ENCODE peak calls at places on chromosomes 2 and 18, in four cellular contexts. Z, S, X and C are unnamed samples.

GRCh38 chr18:22551536-22552151 is 133.9 kb upstream of the CTAGE1 start:
- DNase-seq in S (no peak), Z (peak), X (no peak), C (no peak)

GRCh38 chr2:177296047-177296446 is 31.5 kb upstream of the NFE2L2 start:
- DNase-seq in S (no peak), X (no peak), Z (peak), C (no peak)

GRCh38 chr2:234032301-234032856 is 18.1 kb upstream of the SPP2 start:
- DNase-seq in Z (peak), X (no peak), S (no peak), C (no peak)

GRCh38 chr2:33069894-33070651 is 123.3 kb downstream of the LTBP1 start:
- DNase-seq in S (no peak), X (no peak), Z (peak), C (no peak)

GRCh38 chr18:74493689-74494088 is 2.5 kb upstream of the CNDP2 start:
- DNase-seq in Z (peak), S (no peak), X (no peak), C (peak)

GRCh38 chr18:41324020-41324791 is 630.8 kb upstream of the PIK3C3 start:
- DNase-seq in X (no peak), S (no peak), Z (no peak), C (no peak)

GRCh38 chr2:110104025-110104771 is 11.4 kb downstream of the MALL start:
- DNase-seq in Z (no peak), X (no peak), S (no peak), C (no peak)

GRCh38 chr18:48409591-48410094 is 460 bp upstream of the ZBTB7C start:
- DNase-seq in Z (no peak), S (peak), X (no peak), C (no peak)

GRCh38 chr18:54151376-54151775 is 73.1 kb downstream of the MBD2 start:
- DNase-seq in Z (no peak), S (no peak), X (no peak), C (no peak)

GRCh38 chr2:26299488-26300092 is 46.4 kb upstream of the SELENOI start:
- DNase-seq in Z (peak), X (no peak), S (no peak), C (no peak)

GRCh38 chr18:14974576-14974975 is 226.6 kb downstream of the ANKRD30B start:
- DNase-seq in S (no peak), X (no peak), Z (no peak), C (no peak)

GRCh38 chr2:20138696-20139095 is 86.2 kb downstream of the SDC1 start:
- DNase-seq in Z (no peak), X (no peak), S (no peak), C (no peak)

GRCh38 chr2:29218071-29218470 is 102.9 kb downstream of the CLIP4 start:
- DNase-seq in S (no peak), X (peak), Z (no peak), C (no peak)

GRCh38 chr2:58598171-58598570 is 357.0 kb upstream of the FANCL start:
- DNase-seq in S (no peak), X (no peak), Z (no peak), C (no peak)

GRCh38 chr2:241007880-241008710 is 9.7 kb downstream of the SNED1 start:
- DNase-seq in S (peak), Z (no peak), X (no peak), C (no peak)

GRCh38 chr2:199596549-199596948 is 138.8 kb upstream of the SATB2 start:
- DNase-seq in X (no peak), Z (peak), S (no peak), C (no peak)

GRCh38 chr2:68878753-68879152 is 7.6 kb upstream of the BMP10 start:
- DNase-seq in Z (peak), X (no peak), S (no peak), C (no peak)

GRCh38 chr2:231297108-231297908 is 98.2 kb upstream of the B3GNT7 start:
- DNase-seq in S (peak), X (peak), Z (peak), C (peak)

GRCh38 chr2:33291278-33292013 is 185.0 kb upstream of the RASGRP3 start:
- DNase-seq in Z (peak), S (no peak), X (no peak), C (no peak)

GRCh38 chr2:12251749-12252148 is 465.0 kb upstream of the TRIB2 start:
- DNase-seq in S (no peak), Z (no peak), X (no peak), C (no peak)

GRCh38 chr2:79985145-79985544 is 319.4 kb downstream of the LRRTM1 start:
- DNase-seq in S (no peak), X (no peak), Z (no peak), C (no peak)

GRCh38 chr2:200695178-200695930 is 109.5 kb downstream of the AOX1 start:
- DNase-seq in S (peak), X (no peak), Z (no peak), C (no peak)

GRCh38 chr2:226579519-226579918 is 220.1 kb downstream of the IRS1 start:
- DNase-seq in X (no peak), Z (peak), S (no peak), C (no peak)

GRCh38 chr2:240875228-240876034 is 6.8 kb downstream of the AGXT start:
- DNase-seq in Z (no peak), X (peak), S (no peak), C (no peak)

GRCh38 chr2:113175101-113175628 is 1.4 kb downstream of the PSD4 start:
- DNase-seq in X (no peak), Z (no peak), S (no peak), C (peak)

DNA sequence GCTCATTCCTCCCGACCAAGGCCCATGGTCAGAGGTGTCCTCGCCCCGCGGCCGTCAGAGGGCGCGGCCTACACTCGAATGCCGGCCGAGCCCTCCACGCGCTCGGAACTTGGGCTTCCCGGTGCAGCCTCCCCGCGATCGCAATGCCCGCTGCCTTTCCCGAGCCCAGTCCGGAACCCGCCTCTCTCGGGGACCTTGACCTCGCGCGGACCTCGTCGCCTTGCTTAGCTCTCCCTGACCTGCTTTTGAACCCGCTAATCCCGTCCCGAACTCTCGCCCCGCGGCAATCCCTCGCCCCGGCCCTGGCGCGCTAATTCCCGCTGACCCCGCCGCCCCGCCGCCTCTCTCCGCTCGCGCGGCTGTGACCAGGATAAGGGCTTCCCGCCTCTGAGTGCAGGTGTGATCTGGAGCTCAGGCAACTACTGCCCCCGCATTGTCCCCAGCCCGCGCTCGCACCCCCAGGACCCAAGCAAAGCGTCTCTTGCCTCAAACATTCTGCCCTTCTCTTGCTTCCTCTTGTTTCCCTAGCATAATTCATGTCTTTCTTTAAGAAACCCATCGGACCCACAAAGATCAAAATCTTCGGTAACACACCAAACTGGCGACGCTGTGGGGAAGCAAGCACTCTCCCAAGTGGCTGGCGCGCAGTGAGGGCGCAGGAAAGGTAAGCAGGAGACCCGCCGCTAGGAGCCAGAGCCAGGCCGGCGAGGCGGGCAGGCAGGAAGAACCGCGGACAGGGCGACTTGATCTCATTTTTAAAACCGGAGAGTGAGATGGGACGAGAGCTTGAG is 46.6 kb upstream of the ATP6V1B1 start:
- DNase-seq in X (no peak), S (no peak), Z (no peak), C (no peak)
- TF ChIP-seq CTCF in X (no peak), S (no peak), Z (no peak), C (no peak)

GRCh38 chr2:104873689-104874054 is 19.8 kb downstream of the POU3F3 start:
- DNase-seq in Z (no peak), S (no peak), X (no peak), C (no peak)
- H3K4me3 ChIP-seq in Z (no peak), S (peak), X (peak), C (peak)

DNA sequence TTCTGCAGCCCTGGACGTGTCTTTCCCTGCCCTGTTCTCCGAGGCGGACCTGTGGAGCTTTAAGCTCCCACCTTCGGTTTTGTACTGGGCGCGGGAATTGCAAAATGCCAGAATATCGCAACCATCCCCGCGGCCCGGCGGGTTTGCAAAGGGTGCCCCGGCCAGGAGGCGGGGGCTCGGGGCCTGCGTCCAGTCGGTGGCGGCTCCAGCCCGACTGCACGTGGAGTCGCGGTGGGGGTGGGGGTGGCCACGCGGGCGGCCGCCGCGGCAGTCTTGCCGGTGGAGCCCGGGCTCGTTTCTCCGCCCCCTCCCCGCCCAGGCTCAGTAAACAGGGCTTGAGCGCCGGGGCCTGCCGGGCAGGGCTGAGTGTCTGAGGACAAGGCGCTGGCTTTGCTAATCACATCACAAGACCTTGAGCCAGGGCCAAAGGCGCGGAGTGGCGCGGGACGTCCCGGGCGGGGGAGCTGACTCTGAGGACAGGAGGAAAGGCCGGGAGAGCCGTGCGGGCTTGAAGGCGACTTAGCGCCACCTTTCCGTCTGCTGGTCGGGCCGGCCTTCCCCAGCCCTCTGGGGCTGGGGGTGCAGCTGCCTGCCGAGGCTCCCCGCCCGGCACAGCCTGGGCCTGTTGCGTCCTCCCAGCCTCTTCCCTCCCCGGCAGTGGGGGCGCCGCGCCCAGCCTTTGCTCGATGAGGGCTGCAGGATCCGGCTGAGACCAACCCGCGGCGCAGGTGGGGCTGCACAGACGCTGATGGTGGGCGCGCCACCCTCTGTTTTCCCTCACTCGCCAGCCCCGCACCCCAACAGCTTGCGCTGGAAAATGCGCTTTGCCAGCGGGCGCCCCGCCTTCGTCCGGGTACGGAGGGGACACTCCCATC is 786 bp upstream of the ZFP36L2 start:
- DNase-seq in X (peak), S (peak), Z (peak), C (no peak)
- TF ChIP-seq CTCF in X (peak), S (peak), Z (no peak), C (no peak)

DNA sequence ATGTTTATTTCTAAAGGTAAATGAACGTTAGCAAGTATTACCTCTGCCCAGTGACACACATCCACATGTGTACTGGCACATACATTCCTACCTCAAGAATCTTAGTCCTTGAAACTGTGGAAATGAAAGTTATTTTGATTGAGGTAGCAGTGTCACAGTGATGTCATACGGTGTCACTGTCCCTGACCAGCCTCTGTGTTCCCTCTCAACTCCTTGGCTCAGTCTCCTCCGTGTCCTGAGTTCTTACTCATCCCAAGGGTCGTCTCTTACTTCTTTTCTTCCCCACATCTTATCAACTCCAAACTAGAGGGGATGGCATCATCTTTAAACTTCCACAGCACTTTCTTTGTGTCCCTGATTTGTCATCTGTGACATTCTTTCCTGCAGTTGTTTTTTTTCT is 3.3 kb downstream of the NCK2 start:
- DNase-seq in X (no peak), S (no peak), Z (peak), C (no peak)
- H3K4me3 ChIP-seq in X (peak), S (peak), Z (no peak), C (peak)

GRCh38 chr2:131682122-131682944 is 154.6 kb downstream of the CCDC74A start:
- DNase-seq in X (peak), Z (peak), S (peak), C (peak)
- TF ChIP-seq CTCF in X (peak), Z (peak), S (no peak), C (peak)

GRCh38 chr2:127844973-127845372 is 13.0 kb downstream of the POLR2D start:
- DNase-seq in S (peak), Z (no peak), X (no peak), C (no peak)

GRCh38 chr2:127847926-127848325 is 10.0 kb downstream of the POLR2D start:
- DNase-seq in Z (no peak), X (no peak), S (no peak), C (no peak)

GRCh38 chr2:127841466-127842178 is 16.3 kb downstream of the POLR2D start:
- DNase-seq in Z (no peak), X (no peak), S (no peak), C (no peak)

GRCh38 chr2:127840893-127841292 is 17.1 kb downstream of the POLR2D start:
- DNase-seq in S (no peak), Z (no peak), X (no peak), C (no peak)

GRCh38 chr2:127843677-127844076 is 14.3 kb downstream of the POLR2D start:
- DNase-seq in S (no peak), Z (no peak), X (no peak), C (no peak)
- H3K4me3 ChIP-seq in S (no peak), Z (no peak), X (no peak), C (no peak)

GRCh38 chr2:127415593-127416485 is 2.4 kb upstream of the PROC start:
- DNase-seq in X (no peak), S (peak), Z (no peak), C (no peak)
- TF ChIP-seq CTCF in X (peak), S (peak), Z (no peak), C (peak)

GRCh38 chr2:37526856-37527255 is 144.6 kb downstream of the CDC42EP3 start:
- DNase-seq in S (no peak), Z (no peak), X (no peak), C (no peak)

GRCh38 chr2:37526323-37526722 is 145.1 kb downstream of the CDC42EP3 start:
- DNase-seq in X (no peak), S (no peak), Z (peak), C (no peak)

GRCh38 chr2:37527362-37527761 is 144.1 kb downstream of the CDC42EP3 start:
- DNase-seq in X (no peak), S (no peak), Z (no peak), C (no peak)

GRCh38 chr2:37532503-37532902 is 138.9 kb downstream of the CDC42EP3 start:
- DNase-seq in Z (no peak), S (no peak), X (no peak), C (no peak)

GRCh38 chr2:37529830-37530452 is 141.5 kb downstream of the CDC42EP3 start:
- DNase-seq in S (no peak), X (no peak), Z (no peak), C (no peak)
- H3K4me3 ChIP-seq in S (no peak), X (no peak), Z (no peak), C (no peak)

DNA sequence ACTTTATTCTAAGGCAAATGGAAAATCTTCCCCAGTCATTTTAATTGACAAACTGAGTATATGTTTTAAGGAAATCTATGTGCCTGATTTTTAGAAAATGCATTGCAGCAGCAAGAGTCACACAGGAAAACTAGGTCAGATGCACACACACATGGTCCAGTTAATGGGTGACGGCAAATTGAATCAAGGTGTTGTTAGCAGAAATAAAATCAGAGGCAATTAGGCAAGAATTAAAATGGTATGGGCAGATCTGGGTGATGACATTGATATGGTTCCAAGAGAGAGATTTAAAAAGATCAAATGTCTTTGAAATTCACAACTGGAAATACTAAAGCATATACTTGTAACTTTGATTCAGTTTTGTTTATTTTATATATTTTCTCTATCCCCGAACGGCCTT is 174.2 kb upstream of the CDH19 start:
- DNase-seq in Z (no peak), S (no peak), X (no peak), C (no peak)
- TF ChIP-seq CTCF in Z (no peak), S (no peak), X (no peak), C (no peak)